ENCODE peak calls at places on chromosomes 6 and 20, in five cellular contexts. C, Z, W, S and E are unnamed samples.
A peak's percentile ranks its signal among the peaks of the same experiment; 100 is the strongest.

GRCh38 chr20:62952373-62953166 is at the start of gene SLC17A9:
- DNase-seq in Z (peak; percentile 36), W (peak; percentile 95), S (no peak), C (peak; percentile 38), E (peak; percentile 50)

GRCh38 chr6:114619621-114620020 is 276.8 kb upstream of the HS3ST5 start:
- DNase-seq in W (no peak), S (peak; percentile 70), C (no peak), Z (no peak), E (no peak)

GRCh38 chr6:18328549-18328922 is 58.6 kb upstream of the RNF144B start:
- DNase-seq in C (no peak), W (no peak), S (peak; percentile 58), Z (no peak), E (no peak)

GRCh38 chr20:61502433-61502832 is 250.4 kb downstream of the CDH4 start:
- DNase-seq in Z (no peak), C (no peak), W (no peak), S (no peak), E (peak; percentile 48)

GRCh38 chr20:32191422-32191821 is 16.1 kb downstream of the PLAGL2 start:
- DNase-seq in W (no peak), S (no peak), C (no peak), Z (no peak), E (no peak)

GRCh38 chr6:169173532-169174268 is 79.9 kb downstream of the THBS2 start:
- DNase-seq in C (no peak), S (peak; percentile 58), W (no peak), Z (no peak), E (no peak)

GRCh38 chr6:161444464-161444863 is 170.6 kb upstream of the AGPAT4 start:
- DNase-seq in C (no peak), Z (no peak), S (no peak), W (peak; percentile 9), E (peak; percentile 52)

GRCh38 chr6:76703285-76703684 is 630.8 kb upstream of the IMPG1 start:
- DNase-seq in S (no peak), C (no peak), Z (no peak), W (no peak), E (no peak)

GRCh38 chr6:165317723-165318122 is 8.3 kb upstream of the C6orf118 start:
- DNase-seq in S (no peak), C (no peak), Z (no peak), W (no peak), E (no peak)

GRCh38 chr20:50625986-50626677 is 65.2 kb downstream of the RIPOR3 start:
- DNase-seq in Z (peak; percentile 76), C (peak; percentile 76), S (peak; percentile 72), W (peak; percentile 26), E (peak; percentile 66)

GRCh38 chr6:4133941-4134838 is 1.2 kb downstream of the ECI2 start:
- DNase-seq in S (peak; percentile 22), C (no peak), W (peak; percentile 58), Z (peak; percentile 9), E (peak; percentile 25)

GRCh38 chr20:51837436-51837835 is 35.1 kb upstream of the SALL4 start:
- DNase-seq in S (no peak), Z (no peak), W (no peak), C (no peak), E (no peak)

GRCh38 chr6:101146389-101146788 is 247.1 kb upstream of the GRIK2 start:
- DNase-seq in S (peak; percentile 80), C (no peak), W (no peak), Z (peak; percentile 50), E (peak; percentile 77)

GRCh38 chr6:79525272-79526100 is 11.7 kb downstream of the LCA5 start:
- DNase-seq in C (peak; percentile 40), Z (peak; percentile 66), W (no peak), S (peak; percentile 68), E (peak; percentile 87)

GRCh38 chr6:105138141-105138540 is 41.7 kb downstream of the POPDC3 start:
- DNase-seq in W (no peak), Z (no peak), S (no peak), C (no peak), E (no peak)

GRCh38 chr20:34575271-34575670 is 16.8 kb downstream of the MAP1LC3A start:
- DNase-seq in C (no peak), W (no peak), S (no peak), Z (no peak), E (no peak)

GRCh38 chr6:75397806-75398465 is 95.7 kb downstream of the FILIP1 start:
- DNase-seq in Z (peak; percentile 22), S (no peak), C (no peak), W (no peak), E (peak; percentile 45)

GRCh38 chr20:40568200-40568599 is 120.8 kb downstream of the MAFB start:
- DNase-seq in W (no peak), S (no peak), C (no peak), Z (no peak), E (peak; percentile 19)

GRCh38 chr6:127606131-127606562 is 29.2 kb downstream of the C6orf58 start:
- DNase-seq in C (no peak), Z (peak; percentile 29), W (no peak), S (peak; percentile 61), E (peak; percentile 57)

GRCh38 chr6:88899569-88900316 is 63.7 kb downstream of the RNGTT start:
- DNase-seq in Z (no peak), S (peak; percentile 3), W (no peak), C (no peak), E (no peak)

GRCh38 chr6:90274481-90275030 is 22.1 kb downstream of the BACH2 start:
- DNase-seq in C (no peak), Z (no peak), S (no peak), W (peak; percentile 59), E (no peak)

GRCh38 chr6:925656-926213 is 232.8 kb upstream of the EXOC2 start:
- DNase-seq in Z (no peak), S (no peak), W (no peak), C (no peak), E (no peak)

GRCh38 chr20:44730441-44730840 is 15.2 kb upstream of the KCNK15 start:
- DNase-seq in W (no peak), C (no peak), Z (peak; percentile 89), S (peak; percentile 100), E (peak; percentile 91)

GRCh38 chr6:129297592-129297991 is 412.4 kb downstream of the ARHGAP18 start:
- DNase-seq in W (no peak), S (peak; percentile 6), Z (no peak), C (no peak), E (no peak)

GRCh38 chr6:129289442-129289841 is 406.5 kb downstream of the LAMA2 start:
- DNase-seq in W (no peak), S (no peak), Z (no peak), C (no peak), E (no peak)

GRCh38 chr6:129287778-129288177 is 404.8 kb downstream of the LAMA2 start:
- DNase-seq in W (no peak), Z (no peak), S (no peak), C (no peak), E (no peak)

DNA sequence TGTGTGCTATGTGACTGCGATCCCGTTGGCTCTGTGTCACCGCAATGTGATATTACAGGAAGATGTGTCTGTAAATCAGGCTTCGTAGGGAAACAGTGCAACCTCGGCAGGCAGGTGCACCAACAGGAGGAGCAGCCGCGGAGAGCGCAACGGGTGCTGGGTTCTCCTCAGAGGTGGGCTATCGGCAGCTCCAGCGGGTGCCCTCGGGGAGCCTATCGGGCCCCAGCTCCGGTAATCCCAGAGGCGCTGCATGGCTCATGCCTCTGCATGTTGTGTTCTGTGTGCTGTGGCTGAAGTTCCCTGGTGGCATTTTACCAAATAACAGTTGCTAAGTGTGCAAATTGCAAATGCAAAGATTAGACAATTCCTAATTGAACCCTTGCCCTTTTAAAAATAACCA is 409.9 kb downstream of the LAMA2 start:
- DNase-seq in W (no peak), C (no peak), Z (no peak), S (no peak), E (no peak)
- H3K4me3 ChIP-seq in W (no peak overlapping the region), C (no peak overlapping the region), Z (no peak overlapping the region), S (no peak overlapping the region), E (no peak overlapping the region)

GRCh38 chr6:134451529-134451928 is 133.6 kb upstream of the SGK1 start:
- DNase-seq in Z (no peak), C (no peak), S (no peak), W (no peak), E (no peak)
- TF ChIP-seq CTCF in Z (no peak), C (no peak), S (no peak), W (no peak), E (no peak)

GRCh38 chr6:7784248-7784647 is 58.3 kb downstream of the BMP6 start:
- DNase-seq in Z (no peak), C (no peak), W (no peak), S (no peak), E (no peak)
- H3K4me3 ChIP-seq in Z (no peak overlapping the region), C (no peak overlapping the region), W (no peak overlapping the region), S (no peak overlapping the region), E (no peak overlapping the region)

DNA sequence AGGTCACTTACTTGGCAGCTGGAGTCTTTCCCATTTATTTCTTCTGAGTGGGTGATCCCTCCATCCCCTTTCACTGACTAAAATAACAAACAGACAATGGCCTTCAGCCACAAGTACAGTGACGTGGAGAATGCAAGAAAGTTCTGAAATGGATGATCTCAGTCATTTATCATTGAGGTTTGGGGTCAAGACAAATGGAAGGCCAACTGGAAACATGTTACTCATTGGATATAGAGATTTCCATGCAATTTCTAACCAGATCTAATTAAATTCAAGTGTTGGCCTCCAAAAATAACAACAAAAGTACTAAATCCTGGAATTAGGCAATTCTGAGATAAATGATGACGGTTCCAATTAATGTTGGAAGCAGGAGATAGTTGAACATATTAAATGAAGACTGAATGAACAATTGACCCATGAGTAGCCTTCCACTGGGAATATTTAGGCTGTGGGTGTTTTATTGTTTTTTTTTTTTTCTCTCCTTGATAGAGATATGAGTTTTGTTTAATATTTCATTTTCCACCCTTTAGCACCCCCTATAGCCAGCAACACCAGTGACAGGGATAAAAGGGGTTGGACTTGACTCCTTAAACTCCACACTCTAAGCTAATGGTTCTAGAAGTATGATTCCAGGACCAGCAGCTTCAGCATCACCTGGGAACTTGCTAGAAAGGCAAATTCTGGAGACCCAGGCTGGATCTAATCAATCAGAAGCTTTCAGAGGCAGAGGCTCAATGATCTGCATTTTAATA is 112.8 kb downstream of the BCAS1 start:
- DNase-seq in Z (peak; percentile 53), W (no peak), C (no peak), S (peak; percentile 55), E (peak; percentile 96)
- TF ChIP-seq CTCF in Z (peak; percentile 21), W (no peak), C (no peak), S (peak; percentile 77), E (peak; percentile 38)

GRCh38 chr6:10554826-10555225 is 33.7 kb downstream of the GCNT2 start:
- DNase-seq in C (no peak), W (no peak), S (no peak), Z (no peak), E (no peak)

GRCh38 chr6:10553869-10554268 is 32.7 kb downstream of the GCNT2 start:
- DNase-seq in C (no peak), W (no peak), Z (no peak), S (no peak), E (no peak)

GRCh38 chr6:10556496-10557391 is 35.6 kb downstream of the GCNT2 start:
- DNase-seq in S (no peak), W (no peak), Z (no peak), C (no peak), E (no peak)

GRCh38 chr6:10557886-10558285 is 36.7 kb downstream of the GCNT2 start:
- DNase-seq in C (no peak), W (no peak), S (no peak), Z (no peak), E (no peak)

GRCh38 chr6:10555625-10556309 is 34.6 kb downstream of the GCNT2 start:
- DNase-seq in Z (peak; percentile 32), W (peak; percentile 60), C (no peak), S (no peak), E (peak; percentile 2)
- H3K4me3 ChIP-seq in Z (peak overlapping the region; percentile 14), W (no peak overlapping the region), C (peak overlapping the region; percentile 20), S (no peak overlapping the region), E (no peak overlapping the region)